ENCODE peak calls at places on chromosomes 1 and 21, in eight cellular contexts. D, E, R, K, T, I, U and Y are unnamed samples.
A peak's percentile ranks its signal among the peaks of the same experiment; 100 is the strongest.

GRCh38 chr21:27631471-27631870 is 664.6 kb upstream of the ADAMTS5 start:
- DNase-seq in D (no peak), E (no peak), R (no peak), K (no peak), T (no peak), I (peak; percentile 72), U (no peak), Y (no peak)

GRCh38 chr1:71677024-71677423 is 596.2 kb upstream of the ZRANB2 start:
- DNase-seq in D (no peak), E (no peak), R (no peak), K (no peak), T (no peak), I (no peak), U (no peak), Y (no peak)

GRCh38 chr1:2279882-2280281 is 51.8 kb downstream of the SKI start:
- DNase-seq in D (no peak), E (no peak), R (no peak), K (no peak), T (no peak), I (no peak), U (no peak), Y (no peak)

GRCh38 chr1:111563619-111564018 is 56.0 kb upstream of the RAP1A start:
- DNase-seq in D (no peak), E (no peak), R (no peak), K (no peak), T (no peak), I (peak; percentile 90), U (no peak), Y (no peak)

GRCh38 chr21:36860736-36861594 is 105.5 kb downstream of the HLCS start:
- DNase-seq in D (peak; percentile 56), E (no peak), R (no peak), K (no peak), T (no peak), I (peak; percentile 79), U (no peak), Y (no peak)

GRCh38 chr1:238624786-238625185 is 734.1 kb upstream of the ZP4 start:
- DNase-seq in D (no peak), E (no peak), R (no peak), K (no peak), T (no peak), I (peak; percentile 31), U (no peak), Y (no peak)

GRCh38 chr1:18640228-18641004 is 9.8 kb downstream of the PAX7 start:
- DNase-seq in D (no peak), E (no peak), R (no peak), K (no peak), T (no peak), I (no peak), U (no peak), Y (no peak)

GRCh38 chr1:39795651-39796050 is 7.0 kb upstream of the BMP8B start:
- DNase-seq in D (no peak), E (no peak), R (no peak), K (no peak), T (no peak), I (no peak), U (no peak), Y (no peak)

GRCh38 chr1:148362141-148362929 is 120.8 kb downstream of the PPIAL4G start:
- DNase-seq in D (peak; percentile 84), E (peak; percentile 40), R (no peak), K (no peak), T (no peak), I (peak; percentile 16), U (no peak), Y (no peak)

GRCh38 chr1:202343652-202344349 is 2.1 kb upstream of the UBE2T start:
- DNase-seq in D (peak; percentile 76), E (no peak), R (peak; percentile 15), K (no peak), T (peak; percentile 81), I (peak; percentile 48), U (no peak), Y (peak; percentile 64)

GRCh38 chr1:54158071-54158470 is 5.3 kb upstream of the CDCP2 start:
- DNase-seq in D (no peak), E (no peak), R (no peak), K (no peak), T (no peak), I (no peak), U (no peak), Y (no peak)

GRCh38 chr1:14733053-14733778 is 134.7 kb downstream of the KAZN start:
- DNase-seq in D (peak; percentile 20), E (peak; percentile 70), R (no peak), K (no peak), T (peak; percentile 40), I (no peak), U (no peak), Y (no peak)

GRCh38 chr1:201999625-202000238 is 10.7 kb upstream of the ELF3 start:
- DNase-seq in D (peak; percentile 80), E (no peak), R (no peak), K (no peak), T (peak; percentile 61), I (peak; percentile 53), U (no peak), Y (peak; percentile 68)

GRCh38 chr1:240138867-240139266 is 47.2 kb downstream of the FMN2 start:
- DNase-seq in D (no peak), E (no peak), R (no peak), K (no peak), T (no peak), I (no peak), U (no peak), Y (no peak)

GRCh38 chr1:26811057-26811456 is 15.4 kb upstream of the ZDHHC18 start:
- DNase-seq in D (no peak), E (no peak), R (no peak), K (no peak), T (no peak), I (no peak), U (no peak), Y (no peak)

GRCh38 chr21:15309721-15310120 is 244.9 kb upstream of the NRIP1 start:
- DNase-seq in D (no peak), E (peak; percentile 30), R (no peak), K (no peak), T (no peak), I (no peak), U (peak; percentile 70), Y (no peak)

GRCh38 chr21:16071082-16071481 is 341.3 kb downstream of the USP25 start:
- DNase-seq in D (no peak), E (no peak), R (no peak), K (no peak), T (no peak), I (no peak), U (peak; percentile 47), Y (no peak)

GRCh38 chr21:33070921-33071877 is 1.3 kb downstream of the OLIG1 start:
- DNase-seq in D (no peak), E (no peak), R (peak; percentile 26), K (no peak), T (peak; percentile 35), I (no peak), U (no peak), Y (no peak)

GRCh38 chr21:33071878-33072306 is 2.0 kb downstream of the OLIG1 start:
- DNase-seq in D (no peak), E (no peak), R (peak; percentile 18), K (no peak), T (peak; percentile 66), I (peak; percentile 10), U (no peak), Y (no peak)

GRCh38 chr21:33069645-33069993 is 322 bp upstream of the OLIG1 start:
- DNase-seq in D (no peak), E (no peak), R (no peak), K (no peak), T (no peak), I (no peak), U (no peak), Y (no peak)

GRCh38 chr21:33069243-33069642 is 698 bp upstream of the OLIG1 start:
- DNase-seq in D (no peak), E (no peak), R (no peak), K (no peak), T (no peak), I (no peak), U (no peak), Y (no peak)

GRCh38 chr21:33069994-33070811 is at the start of gene OLIG1:
- DNase-seq in D (peak; percentile 18), E (no peak), R (peak; percentile 26), K (peak; percentile 58), T (no peak), I (peak; percentile 10), U (no peak), Y (peak; percentile 43)
- H3K4me3 ChIP-seq in D (peak within 1 kb of the TSS; percentile 10), E (peak within 1 kb of the TSS; percentile 47), R (no peak within 1 kb of the TSS), K (peak within 1 kb of the TSS; percentile 15), T (peak within 1 kb of the TSS; percentile 74), I (no peak within 1 kb of the TSS), U (no peak within 1 kb of the TSS), Y (peak within 1 kb of the TSS; percentile 46)

GRCh38 chr1:31742462-31743212 is 21.5 kb downstream of the ADGRB2 start:
- DNase-seq in D (no peak), E (no peak), R (no peak), K (no peak), T (no peak), I (no peak), U (no peak), Y (no peak)
- H3K4me3 ChIP-seq in D (no peak overlapping the region), E (no peak overlapping the region), R (no peak overlapping the region), K (no peak overlapping the region), T (no peak overlapping the region), I (no peak overlapping the region), U (no peak overlapping the region), Y (no peak overlapping the region)

DNA sequence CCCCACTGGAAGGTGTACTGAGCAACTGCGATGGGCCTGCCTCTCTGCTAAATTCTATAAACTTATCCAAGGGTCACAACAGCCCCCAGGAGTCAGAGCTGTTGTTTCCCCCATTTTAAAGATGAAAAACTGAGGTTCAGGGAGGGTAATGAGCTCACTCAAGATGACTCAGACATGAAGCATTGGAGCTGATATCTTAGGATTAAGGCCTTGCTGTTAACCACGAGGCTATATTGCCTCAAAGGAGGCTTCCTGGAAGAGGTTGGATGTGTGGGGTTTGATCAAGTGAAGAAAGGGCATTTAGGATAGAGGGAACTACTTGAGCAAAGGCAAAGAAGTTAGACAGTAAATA is 6.7 kb downstream of the LDLRAP1 start:
- DNase-seq in D (peak; percentile 54), E (no peak), R (no peak), K (no peak), T (no peak), I (peak; percentile 51), U (no peak), Y (no peak)
- H3K4me3 ChIP-seq in D (no peak overlapping the region), E (no peak overlapping the region), R (peak overlapping the region; percentile 46), K (no peak overlapping the region), T (peak overlapping the region; percentile 56), I (no peak overlapping the region), U (no peak overlapping the region), Y (no peak overlapping the region)

DNA sequence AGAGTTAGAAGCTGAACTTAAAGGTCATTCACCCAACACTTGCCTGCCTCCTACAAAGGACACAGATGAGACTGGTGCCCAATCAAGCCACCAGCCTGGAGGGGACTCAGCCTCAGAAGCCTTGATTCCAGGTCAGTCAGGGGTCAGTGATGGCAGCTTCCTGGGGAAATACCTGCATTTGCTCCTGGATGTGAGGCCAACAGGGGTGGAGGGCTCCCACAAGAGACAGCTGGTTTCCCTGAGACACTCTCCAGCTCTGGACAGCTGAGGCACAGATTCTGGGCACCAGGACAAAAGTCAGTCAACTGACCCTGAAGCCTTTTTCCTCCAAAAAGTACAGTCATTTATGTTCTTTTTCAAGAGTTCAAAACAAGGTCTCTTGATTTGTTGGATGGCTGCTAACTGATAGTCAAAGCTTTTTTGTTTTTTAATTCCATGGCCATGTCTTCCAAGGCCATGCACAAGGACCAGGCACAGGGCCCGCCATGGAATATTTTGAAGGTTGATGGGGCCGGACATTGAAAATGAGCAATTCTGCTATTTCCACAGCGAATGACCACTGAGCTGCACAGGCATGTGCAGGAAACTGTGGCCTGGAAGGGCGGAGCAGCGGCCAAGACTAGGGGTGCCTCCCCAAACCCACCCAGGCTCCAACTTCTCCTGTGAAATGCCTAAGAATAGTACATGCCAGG is 1.8 kb downstream of the C2CD2 start:
- DNase-seq in D (no peak), E (no peak), R (no peak), K (no peak), T (no peak), I (no peak), U (no peak), Y (no peak)
- H3K4me3 ChIP-seq in D (no peak overlapping the region), E (peak overlapping the region; percentile 73), R (peak overlapping the region; percentile 77), K (no peak overlapping the region), T (no peak overlapping the region), I (peak overlapping the region; percentile 92), U (peak overlapping the region; percentile 72), Y (no peak overlapping the region)